ENCODE peak calls at places on chromosomes 2 and 18, in five cellular contexts. A is kidney epithelial cell; Z is activated T-cell treated with anti-CD3 and anti-CD28 coated beads for 1 hour; F is activated CD8-positive, alpha-beta memory T cell treated with anti-CD3 and anti-CD28 coated beads for 48 hours; J is stimulated activated CD8-positive, alpha-beta memory T cell treated with anti-CD3 and anti-CD28 coated beads, Interleukin-12 subunit alpha, Interleukin-12 subunit beta, amount 100 ng/mL, for 1 hour. Q is an unnamed sample.

GRCh38 chr2:172281648-172282576 is 145.5 kb upstream of the ITGA6 start:
- DNase-seq in A (no peak), Z (no peak), F (no peak), J (no peak), Q (no peak)

GRCh38 chr2:113167115-113167932 is 6.4 kb upstream of the PSD4 start:
- DNase-seq in A (no peak), Z (no peak), F (no peak), J (no peak), Q (no peak)

GRCh38 chr18:48841381-48842258 is 109.1 kb downstream of the SMAD7 start:
- DNase-seq in A (no peak), Z (no peak), F (no peak), J (no peak), Q (no peak)

GRCh38 chr2:67991456-67991855 is 71.3 kb downstream of the C1D start:
- DNase-seq in A (no peak), Z (no peak), F (no peak), J (no peak), Q (no peak)

GRCh38 chr2:17805166-17805565 is 11.1 kb upstream of the MSGN1 start:
- DNase-seq in A (no peak), Z (no peak), F (no peak), J (no peak), Q (no peak)

GRCh38 chr2:127067620-127068350 is 39.2 kb downstream of the BIN1 start:
- DNase-seq in A (no peak), Z (peak), F (no peak), J (peak), Q (peak)

GRCh38 chr2:160810406-160810805 is 316.8 kb upstream of the RBMS1 start:
- DNase-seq in A (no peak), Z (no peak), F (no peak), J (no peak), Q (no peak)

GRCh38 chr2:152042636-152043615 is 55.9 kb downstream of the CACNB4 start:
- DNase-seq in A (no peak), Z (no peak), F (no peak), J (no peak), Q (no peak)

GRCh38 chr18:21958707-21959457 is 210.5 kb upstream of the GATA6 start:
- DNase-seq in A (no peak), Z (no peak), F (no peak), J (no peak), Q (no peak)

GRCh38 chr18:58064406-58064998 is 20.5 kb downstream of the NEDD4L start:
- DNase-seq in A (no peak), Z (no peak), F (no peak), J (no peak), Q (no peak)

GRCh38 chr2:238941262-238941792 is 93.4 kb downstream of the TWIST2 start:
- DNase-seq in A (no peak), Z (no peak), F (no peak), J (no peak), Q (no peak)